ENCODE peak calls at places on chromosome 17, in seven cellular contexts. U is prostate gland, O is sigmoid colon, Q is HCT116, F is GM23338, L is Panc1, B is transverse colon. Z is an unnamed sample.

GRCh38 chr17:81740395-81740961 is 28.4 kb downstream of the SLC25A10 start:
- DNase-seq in F (no peak), B (no peak), Q (no peak), L (no peak), U (no peak), O (peak; percentile 60), Z (no peak)

GRCh38 chr17:29066053-29066452 is 23.1 kb downstream of the PIPOX start:
- DNase-seq in U (no peak), B (no peak), F (no peak), Q (no peak), O (no peak), L (no peak), Z (peak; percentile 56)

GRCh38 chr17:69651921-69652320 is 237.4 kb downstream of the MAP2K6 start:
- DNase-seq in U (no peak), Q (no peak), F (no peak), B (no peak), O (no peak), L (no peak), Z (no peak)

GRCh38 chr17:43468746-43469544 is 14.8 kb upstream of the DHX8 start:
- DNase-seq in U (no peak), B (no peak), L (no peak), O (no peak), Q (peak; percentile 46), F (no peak), Z (no peak)

GRCh38 chr17:77132411-77133086 is 8.2 kb upstream of the SEC14L1 start:
- DNase-seq in O (no peak), L (no peak), Q (no peak), U (no peak), B (no peak), F (no peak), Z (no peak)

GRCh38 chr17:28511858-28512461 is 5.8 kb downstream of the FOXN1 start:
- DNase-seq in F (no peak), O (no peak), B (no peak), L (no peak), U (no peak), Q (no peak), Z (no peak)

GRCh38 chr17:46020023-46020735 is 21.1 kb downstream of the STH start:
- DNase-seq in U (no peak), B (peak; percentile 33), F (no peak), Q (no peak), L (no peak), O (peak; percentile 50), Z (no peak)

GRCh38 chr17:10022416-10022815 is 117.3 kb upstream of the RCVRN start:
- DNase-seq in B (no peak), L (no peak), Q (no peak), F (no peak), O (no peak), U (no peak), Z (no peak)

GRCh38 chr17:38464723-38465419 is 36.6 kb downstream of the ARHGAP23 start:
- DNase-seq in O (peak; percentile 97), L (no peak), Q (peak; percentile 64), U (peak; percentile 70), B (peak; percentile 73), F (peak; percentile 21), Z (peak; percentile 96)

GRCh38 chr17:53628011-53628410 is 194.7 kb upstream of the KIF2B start:
- DNase-seq in U (no peak), L (no peak), Q (no peak), B (no peak), F (no peak), O (no peak), Z (no peak)

GRCh38 chr17:19020016-19020415 is 15.5 kb upstream of the FAM83G start:
- DNase-seq in B (no peak), U (no peak), Q (no peak), O (no peak), L (no peak), F (no peak), Z (no peak)

GRCh38 chr17:56125830-56126819 is 27.1 kb upstream of the ANKFN1 start:
- DNase-seq in L (no peak), U (peak; percentile 79), B (no peak), O (no peak), F (peak; percentile 76), Q (peak; percentile 52), Z (peak; percentile 18)

GRCh38 chr17:80992077-80992947 is 671 bp downstream of the CHMP6 start:
- DNase-seq in F (peak; percentile 57), Q (no peak), B (peak; percentile 23), L (no peak), U (no peak), O (no peak), Z (peak; percentile 85)

GRCh38 chr17:48636177-48637018 is 10.2 kb upstream of the HOXB9 start:
- DNase-seq in B (peak; percentile 89), U (no peak), F (peak; percentile 98), L (no peak), O (peak; percentile 73), Q (no peak), Z (peak; percentile 91)

GRCh38 chr17:48907713-48908046 is 527 bp upstream of the UBE2Z start:
- DNase-seq in O (no peak), U (no peak), B (no peak), Q (no peak), L (no peak), F (peak; percentile 68), Z (no peak)

GRCh38 chr17:72034000-72034399 is 86.8 kb upstream of the SOX9 start:
- DNase-seq in O (no peak), B (no peak), F (no peak), Q (no peak), L (no peak), U (no peak), Z (no peak)

GRCh38 chr17:37025847-37026533 is 77.2 kb downstream of the AATF start:
- DNase-seq in B (no peak), U (no peak), O (no peak), Q (no peak), F (no peak), L (no peak), Z (no peak)

GRCh38 chr17:4522661-4523060 is 24.0 kb downstream of the SPNS2 start:
- DNase-seq in F (no peak), U (no peak), L (no peak), Q (no peak), B (no peak), O (no peak), Z (no peak)

GRCh38 chr17:62819511-62820221 is 11.6 kb upstream of the MARCHF10 start:
- DNase-seq in L (peak; percentile 87), B (peak; percentile 21), Q (peak; percentile 71), O (peak; percentile 86), U (peak; percentile 85), F (peak; percentile 64), Z (peak; percentile 56)
- TF ChIP-seq POLR2AphosphoS5 in L (peak; percentile 29), B (peak; percentile 53), Q (peak; percentile 20), O (peak; percentile 75), U (peak; percentile 93), F (no peak), Z (peak; percentile 85)

GRCh38 chr17:1590031-1590746 is 27.6 kb upstream of the PITPNA start:
- DNase-seq in U (no peak), F (no peak), L (peak; percentile 54), Q (peak; percentile 86), B (peak; percentile 71), O (no peak), Z (no peak)
- TF ChIP-seq POLR2AphosphoS5 in U (peak; percentile 23), F (no peak), L (peak; percentile 37), Q (peak; percentile 62), B (no peak), O (peak; percentile 67), Z (peak; percentile 50)

GRCh38 chr17:75393523-75394331 is 11.8 kb downstream of the GRB2 start:
- DNase-seq in O (peak; percentile 99), F (peak; percentile 100), B (peak; percentile 99), U (peak; percentile 98), L (peak; percentile 77), Q (peak; percentile 95), Z (peak; percentile 98)

GRCh38 chr17:75394332-75394918 is 11.1 kb downstream of the GRB2 start:
- DNase-seq in U (no peak), O (no peak), Q (no peak), B (no peak), F (no peak), L (no peak), Z (peak; percentile 46)

GRCh38 chr17:75392559-75392958 is 12.9 kb downstream of the GRB2 start:
- DNase-seq in B (no peak), O (no peak), U (no peak), Q (no peak), L (no peak), F (no peak), Z (no peak)

GRCh38 chr17:75388476-75389030 is 16.9 kb downstream of the GRB2 start:
- DNase-seq in B (no peak), F (no peak), O (no peak), L (no peak), Q (no peak), U (no peak), Z (no peak)

GRCh38 chr17:75390982-75391381 is 14.5 kb downstream of the GRB2 start:
- DNase-seq in U (no peak), F (no peak), O (no peak), L (no peak), B (no peak), Q (no peak), Z (no peak)
- TF ChIP-seq POLR2AphosphoS5 in U (no peak), F (no peak), O (no peak), L (no peak), B (no peak), Q (no peak), Z (no peak)

DNA sequence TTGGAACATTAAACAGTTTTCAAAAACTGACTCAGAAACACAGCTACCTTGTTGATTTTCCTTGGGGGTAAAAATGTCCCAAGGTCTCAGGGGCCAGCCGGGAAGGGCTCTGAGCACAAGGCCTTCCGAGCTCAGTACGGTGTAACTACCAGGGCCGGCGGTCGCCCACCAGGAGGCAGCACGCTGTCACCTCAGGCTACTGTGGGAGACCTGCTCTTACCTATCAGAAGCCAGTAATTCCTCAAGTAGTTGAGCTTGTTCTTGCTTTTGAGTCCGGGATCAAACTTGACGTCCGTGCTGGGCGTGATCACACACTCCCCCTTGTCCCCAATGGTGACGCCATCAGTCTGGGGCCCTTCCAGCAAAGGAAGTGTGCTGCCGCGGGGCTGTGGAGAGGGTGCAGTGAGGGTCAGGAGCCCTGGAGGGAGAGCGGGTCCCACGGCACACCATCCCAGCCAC is 43.4 kb upstream of the ICAM2 start:
- DNase-seq in B (peak; percentile 76), Q (no peak), L (no peak), U (peak; percentile 78), F (peak; percentile 86), O (peak; percentile 74), Z (peak; percentile 72)
- TF ChIP-seq POLR2AphosphoS5 in B (no peak), Q (no peak), L (no peak), U (peak; percentile 69), F (no peak), O (no peak), Z (no peak)

GRCh38 chr17:59844884-59845594 is 47.7 kb downstream of the TUBD1 start:
- DNase-seq in Q (no peak), L (no peak), F (no peak), U (no peak), B (no peak), O (peak; percentile 47), Z (no peak)
- TF ChIP-seq POLR2AphosphoS5 in Q (peak; percentile 24), L (peak; percentile 53), F (no peak), U (no peak), B (no peak), O (no peak), Z (peak; percentile 76)

Z was measured in SK-N-SH.